ENCODE peak calls at places on chromosomes 12 and 14, in four cellular contexts. F is fibroblast of lung, D is PC-3, G is suprapubic skin. X is an unnamed sample.

GRCh38 chr12:124002654-124003053 is 29.6 kb downstream of the ZNF664 start:
- DNase-seq in F (no peak), D (no peak), G (no peak), X (no peak)

GRCh38 chr12:59085680-59086079 is 165.4 kb upstream of the LRIG3 start:
- DNase-seq in F (peak; percentile 32), D (no peak), G (no peak), X (no peak)

GRCh38 chr14:70239802-70240201 is 51.1 kb upstream of the SLC8A3 start:
- DNase-seq in F (no peak), D (no peak), G (no peak), X (no peak)

GRCh38 chr12:62776575-62776974 is 158.4 kb downstream of the PPM1H start:
- DNase-seq in F (no peak), D (no peak), G (no peak), X (no peak)

GRCh38 chr14:58637391-58638230 is at the start of gene DACT1:
- DNase-seq in F (peak; percentile 86), D (peak; percentile 39), G (peak; percentile 81), X (peak; percentile 88)

GRCh38 chr14:43539210-43539609 is 967.9 kb downstream of the FSCB start:
- DNase-seq in F (peak; percentile 57), D (peak; percentile 63), G (no peak), X (no peak)

GRCh38 chr12:93888964-93889363 is 211.8 kb downstream of the CRADD start:
- DNase-seq in F (no peak), D (no peak), G (no peak), X (no peak)

GRCh38 chr14:58814476-58814875 is 176.7 kb downstream of the DACT1 start:
- DNase-seq in F (no peak), D (no peak), G (no peak), X (no peak)

GRCh38 chr12:68901551-68901950 is 31.4 kb downstream of the CPM start:
- DNase-seq in F (no peak), D (no peak), G (no peak), X (no peak)

GRCh38 chr12:58106185-58106584 is 164.8 kb downstream of the ATP23 start:
- DNase-seq in F (no peak), D (no peak), G (no peak), X (no peak)

GRCh38 chr14:37329189-37330001 is 131.7 kb downstream of the MIPOL1 start:
- DNase-seq in F (no peak), D (peak; percentile 64), G (no peak), X (no peak)

GRCh38 chr14:78090820-78091219 is 79.4 kb upstream of the NRXN3 start:
- DNase-seq in F (no peak), D (no peak), G (no peak), X (peak; percentile 25)

GRCh38 chr12:104480012-104480411 is 23.3 kb downstream of the CHST11 start:
- DNase-seq in F (no peak), D (no peak), G (no peak), X (no peak)

GRCh38 chr12:122986258-122986871 is 5.9 kb downstream of the ARL6IP4 start:
- DNase-seq in F (no peak), D (no peak), G (no peak), X (no peak)

GRCh38 chr14:22106700-22107697 is 433.4 kb upstream of the OR4E1 start:
- DNase-seq in F (no peak), D (no peak), G (no peak), X (no peak)

GRCh38 chr14:102063092-102063807 is 23.6 kb downstream of the HSP90AA1 start:
- DNase-seq in F (peak; percentile 89), D (peak; percentile 96), G (peak; percentile 92), X (peak; percentile 92)

GRCh38 chr12:33322519-33322918 is 117.1 kb downstream of the SYT10 start:
- DNase-seq in F (no peak), D (no peak), G (no peak), X (no peak)

GRCh38 chr14:76953196-76953945 is 75.1 kb downstream of the IRF2BPL start:
- DNase-seq in F (peak; percentile 82), D (peak; percentile 98), G (no peak), X (peak; percentile 88)

GRCh38 chr12:54879579-54879978 is 25.3 kb downstream of the MUCL1 start:
- DNase-seq in F (peak; percentile 48), D (peak; percentile 48), G (no peak), X (no peak)

GRCh38 chr14:35369701-35370191 is 34.8 kb downstream of the NFKBIA start:
- DNase-seq in F (no peak), D (peak; percentile 85), G (no peak), X (no peak)

GRCh38 chr12:54363047-54363446 is 1.2 kb downstream of the GPR84 start:
- DNase-seq in F (no peak), D (no peak), G (no peak), X (no peak)

GRCh38 chr12:13465641-13466040 is 269.1 kb downstream of the EMP1 start:
- DNase-seq in F (no peak), D (no peak), G (peak; percentile 65), X (no peak)

GRCh38 chr14:20818861-20819260 is 16.2 kb upstream of the RNASE1 start:
- DNase-seq in F (no peak), D (peak; percentile 53), G (no peak), X (no peak)

GRCh38 chr12:57165741-57166140 is 18.3 kb upstream of the LRP1-AS start:
- DNase-seq in F (no peak), D (peak; percentile 92), G (no peak), X (no peak)

DNA sequence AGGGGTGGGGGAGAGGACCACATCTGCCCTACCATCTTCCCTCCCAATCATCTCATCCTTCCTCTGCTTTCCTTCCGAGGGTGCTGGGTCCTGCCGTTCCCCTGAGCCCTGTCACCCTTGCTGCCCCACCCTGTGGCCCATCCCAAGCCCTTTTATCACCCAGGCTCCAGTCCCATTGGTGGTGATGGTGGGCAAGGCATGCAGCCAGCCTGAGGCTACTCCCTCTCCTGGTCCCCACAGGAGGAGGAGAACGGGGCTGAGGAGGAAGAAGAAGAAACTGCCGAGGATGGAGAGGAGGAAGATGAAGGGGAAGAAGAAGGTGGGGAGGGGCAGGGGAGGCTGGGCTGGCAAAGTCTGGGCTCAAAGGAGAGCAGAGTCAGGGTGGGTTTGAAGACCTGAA is 2.6 kb upstream of the LAG3 start:
- DNase-seq in F (no peak), D (no peak), G (no peak), X (no peak)
- TF ChIP-seq CTCF in F (no peak), D (no peak), G (no peak), X (no peak)

DNA sequence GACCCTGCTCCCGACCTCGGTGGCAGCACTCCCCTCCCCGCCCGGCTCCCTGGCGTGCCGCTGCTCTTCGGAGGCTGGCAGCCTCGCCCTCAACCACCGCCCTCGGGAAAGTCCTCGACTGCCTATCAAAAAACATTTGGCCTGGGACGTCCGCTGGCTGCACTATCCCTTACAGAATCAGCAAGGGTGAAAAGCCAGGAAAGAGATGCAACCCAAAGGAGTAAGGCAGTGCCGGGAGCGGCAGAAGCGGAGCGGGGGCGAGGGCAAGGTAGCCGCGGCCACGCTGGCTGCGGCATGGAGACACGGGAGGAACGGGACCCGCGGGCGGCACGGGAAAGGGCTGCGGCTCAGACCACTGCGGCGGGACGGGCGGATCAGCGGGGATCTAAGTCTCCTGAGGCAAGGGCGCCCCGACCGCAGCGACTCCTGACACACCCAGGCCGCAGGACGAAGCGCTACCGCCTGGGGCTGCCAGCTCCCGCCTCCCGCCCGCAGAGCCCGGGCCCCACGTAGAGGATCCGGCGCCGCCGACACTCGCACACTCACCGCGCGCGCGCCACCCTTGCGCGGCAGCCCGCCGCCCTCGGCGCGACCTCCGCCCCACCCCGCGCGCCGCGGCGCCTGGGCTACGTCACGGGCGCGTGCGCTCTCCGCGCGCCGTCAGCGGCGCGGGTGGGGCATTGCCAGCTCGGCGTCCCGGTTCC is at the start of the genes BBOF1 and ENTPD5:
- DNase-seq in F (peak; percentile 82), D (peak; percentile 93), G (peak; percentile 89), X (peak; percentile 95)
- TF ChIP-seq CTCF in F (no peak), D (no peak), G (no peak), X (no peak)

GRCh38 chr14:39102969-39103957 is at the start of gene SEC23A:
- DNase-seq in F (peak; percentile 88), D (peak; percentile 84), G (peak; percentile 96), X (peak; percentile 94)

GRCh38 chr14:39102265-39102968 is 618 bp downstream of the SEC23A start:
- DNase-seq in F (peak; percentile 68), D (peak; percentile 42), G (no peak), X (no peak)

GRCh38 chr14:39109893-39110715 is 4.0 kb upstream of the GEMIN2 start:
- DNase-seq in F (no peak), D (no peak), G (no peak), X (no peak)

GRCh38 chr14:39108791-39109190 is 5.3 kb upstream of the GEMIN2 start:
- DNase-seq in F (no peak), D (no peak), G (no peak), X (no peak)

DNA sequence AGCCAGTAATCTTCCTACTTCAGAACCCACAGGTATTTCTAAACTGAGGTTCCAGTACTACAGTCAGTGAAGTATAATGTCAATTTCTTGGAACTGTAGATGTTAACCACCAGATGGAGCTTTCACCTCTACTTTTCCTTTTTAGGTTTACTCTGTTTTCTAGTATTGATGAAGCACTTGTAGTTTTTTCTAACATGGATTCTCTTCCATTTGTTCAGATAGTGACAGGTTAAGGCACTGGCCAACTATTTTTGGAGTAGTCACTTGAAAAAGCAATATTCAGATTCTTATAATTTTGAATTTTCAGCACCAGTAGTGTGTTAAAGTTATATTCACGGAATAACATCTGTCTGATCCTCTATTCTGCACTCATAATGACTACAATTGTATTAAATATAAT is 4.6 kb upstream of the SEC23A start:
- DNase-seq in F (peak; percentile 67), D (peak; percentile 67), G (no peak), X (no peak)
- TF ChIP-seq CTCF in F (peak; percentile 14), D (peak; percentile 76), G (no peak), X (peak; percentile 72)

GRCh38 chr12:96652870-96653269 is 163.5 kb downstream of the CFAP54 start:
- DNase-seq in F (no peak), D (no peak), G (no peak), X (no peak)
- TF ChIP-seq CTCF in F (no peak), D (no peak), G (no peak), X (no peak)

DNA sequence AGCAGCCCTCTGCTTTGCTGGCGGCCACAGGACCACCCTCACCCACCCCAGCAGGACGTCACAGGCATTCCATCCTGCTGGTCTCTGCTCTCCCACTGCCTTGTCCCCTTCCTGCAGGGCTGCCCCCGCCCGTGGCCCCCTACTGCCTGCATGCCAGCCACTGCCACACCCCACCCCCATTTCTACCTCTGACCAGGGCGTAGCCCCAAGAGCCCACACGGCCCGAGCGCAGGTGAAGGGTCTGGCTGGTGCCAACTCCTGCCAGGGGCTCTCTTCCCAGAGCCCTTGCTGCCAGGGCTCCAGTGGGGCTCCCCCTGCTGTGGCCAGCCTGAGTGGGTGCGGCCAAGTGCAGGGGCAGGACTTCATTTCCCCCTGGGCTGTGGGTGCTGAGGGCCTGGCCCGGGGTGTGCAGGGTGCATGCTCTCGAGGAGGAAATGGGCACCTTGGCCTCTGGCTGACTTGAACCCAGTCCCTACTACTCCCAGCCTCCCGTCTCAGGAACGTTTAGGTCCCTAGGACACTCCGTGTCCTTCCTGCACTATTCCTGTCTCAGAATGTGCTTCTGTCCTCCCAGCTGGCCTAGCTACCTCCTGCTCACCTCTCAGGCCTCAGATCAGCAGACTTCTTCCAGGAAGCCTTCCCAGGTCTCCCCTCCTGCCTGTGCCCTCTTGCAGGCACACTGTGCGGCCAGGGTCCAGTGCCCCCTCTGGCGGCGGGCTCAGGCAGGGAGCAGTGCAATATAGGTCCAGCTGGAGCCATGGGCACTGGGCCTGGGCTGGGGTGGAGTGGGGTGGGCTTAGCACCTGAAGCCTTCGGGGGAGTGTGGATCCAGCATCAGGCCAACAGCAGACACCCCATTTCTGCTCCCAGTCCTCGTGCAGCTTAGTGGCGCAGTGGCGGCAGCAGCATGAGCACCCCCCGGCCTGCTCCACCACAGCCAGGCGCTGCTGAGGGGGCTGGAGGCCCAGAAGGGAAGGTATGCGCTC is 1.4 kb downstream of the LBHD2 start:
- DNase-seq in F (no peak), D (no peak), G (no peak), X (no peak)
- TF ChIP-seq CTCF in F (no peak), D (peak; percentile 47), G (no peak), X (peak; percentile 29)

GRCh38 chr12:72472350-72472749 is 200.2 kb downstream of the TRHDE start:
- DNase-seq in F (no peak), D (peak; percentile 2), G (no peak), X (no peak)
- TF ChIP-seq CTCF in F (no peak), D (peak; percentile 22), G (no peak), X (no peak)

X was measured in osteocyte.